ENCODE peak calls at places on chromosomes 1 and 21, in seven cellular contexts. One of them, this sample, is unnamed.

GRCh38 chr1:207309775-207310273 is 11.7 kb upstream of the CD55 start:
- DNase-seq in NCI-H1105: no peak
- DNase-seq in hepatocyte: peak
- DNase-seq in fibroblast of gingiva: peak
- DNase-seq in left lung: peak
- DNase-seq in nucleus accumbens: no peak
- DNase-seq in GM19239: no peak
- DNase-seq in this sample: no peak

GRCh38 chr1:193707271-193708015 is 521.0 kb upstream of the B3GALT2 start:
- DNase-seq in NCI-H1105: no peak
- DNase-seq in hepatocyte: no peak
- DNase-seq in fibroblast of gingiva: peak
- DNase-seq in left lung: no peak
- DNase-seq in nucleus accumbens: no peak
- DNase-seq in GM19239: no peak
- DNase-seq in this sample: no peak

GRCh38 chr1:170666661-170667060 is 2.7 kb downstream of the PRRX1 start:
- DNase-seq in NCI-H1105: no peak
- DNase-seq in hepatocyte: no peak
- DNase-seq in fibroblast of gingiva: peak
- DNase-seq in left lung: no peak
- DNase-seq in nucleus accumbens: no peak
- DNase-seq in GM19239: no peak
- DNase-seq in this sample: no peak

GRCh38 chr1:92485374-92486250 is 1.1 kb downstream of the GFI1 start:
- DNase-seq in NCI-H1105: peak
- DNase-seq in hepatocyte: peak
- DNase-seq in fibroblast of gingiva: no peak
- DNase-seq in left lung: peak
- DNase-seq in nucleus accumbens: no peak
- DNase-seq in GM19239: peak
- DNase-seq in this sample: no peak

GRCh38 chr21:25368531-25368930 is 238.8 kb downstream of the MRPL39 start:
- DNase-seq in NCI-H1105: no peak
- DNase-seq in hepatocyte: no peak
- DNase-seq in fibroblast of gingiva: no peak
- DNase-seq in left lung: no peak
- DNase-seq in nucleus accumbens: no peak
- DNase-seq in GM19239: no peak
- DNase-seq in this sample: no peak

GRCh38 chr1:78277253-78277652 is 213.5 kb upstream of the PTGFR start:
- DNase-seq in NCI-H1105: no peak
- DNase-seq in hepatocyte: no peak
- DNase-seq in fibroblast of gingiva: peak
- DNase-seq in left lung: no peak
- DNase-seq in nucleus accumbens: no peak
- DNase-seq in GM19239: no peak
- DNase-seq in this sample: no peak

GRCh38 chr1:30040081-30041019 is 683.0 kb downstream of the MATN1 start:
- DNase-seq in NCI-H1105: no peak
- DNase-seq in hepatocyte: no peak
- DNase-seq in fibroblast of gingiva: no peak
- DNase-seq in left lung: no peak
- DNase-seq in nucleus accumbens: no peak
- DNase-seq in GM19239: no peak
- DNase-seq in this sample: no peak

GRCh38 chr1:200901796-200902444 is 7.2 kb downstream of the INAVA start:
- DNase-seq in NCI-H1105: peak
- DNase-seq in hepatocyte: no peak
- DNase-seq in fibroblast of gingiva: no peak
- DNase-seq in left lung: no peak
- DNase-seq in nucleus accumbens: no peak
- DNase-seq in GM19239: no peak
- DNase-seq in this sample: no peak

GRCh38 chr1:4224687-4225086 is 324.6 kb upstream of the C1orf174 start:
- DNase-seq in NCI-H1105: no peak
- DNase-seq in hepatocyte: no peak
- DNase-seq in fibroblast of gingiva: no peak
- DNase-seq in left lung: no peak
- DNase-seq in nucleus accumbens: no peak
- DNase-seq in GM19239: no peak
- DNase-seq in this sample: no peak

GRCh38 chr21:29834617-29835016 is 105.2 kb downstream of the GRIK1 start:
- DNase-seq in NCI-H1105: no peak
- DNase-seq in hepatocyte: no peak
- DNase-seq in fibroblast of gingiva: no peak
- DNase-seq in left lung: no peak
- DNase-seq in nucleus accumbens: no peak
- DNase-seq in GM19239: no peak
- DNase-seq in this sample: no peak

GRCh38 chr1:210582186-210582981 is 253.7 kb downstream of the HHAT start:
- DNase-seq in NCI-H1105: no peak
- DNase-seq in hepatocyte: no peak
- DNase-seq in fibroblast of gingiva: no peak
- DNase-seq in left lung: no peak
- DNase-seq in nucleus accumbens: no peak
- DNase-seq in GM19239: no peak
- DNase-seq in this sample: no peak

GRCh38 chr1:176863613-176864012 is 300.9 kb downstream of the ASTN1 start:
- DNase-seq in NCI-H1105: no peak
- DNase-seq in hepatocyte: no peak
- DNase-seq in fibroblast of gingiva: no peak
- DNase-seq in left lung: no peak
- DNase-seq in nucleus accumbens: no peak
- DNase-seq in GM19239: no peak
- DNase-seq in this sample: no peak

GRCh38 chr1:220391426-220391825 is 119.2 kb upstream of the RAB3GAP2 start:
- DNase-seq in NCI-H1105: no peak
- DNase-seq in hepatocyte: no peak
- DNase-seq in fibroblast of gingiva: no peak
- DNase-seq in left lung: no peak
- DNase-seq in nucleus accumbens: no peak
- DNase-seq in GM19239: no peak
- DNase-seq in this sample: no peak